ENCODE peak calls at places on chromosome 14, in ten cellular contexts. B, T, G, Q, C, V, W, Z, D and J are unnamed samples.

GRCh38 chr14:90893028-90893427 is 76.8 kb upstream of the TTC7B start:
- DNase-seq in Z (no peak), T (no peak), D (no peak), G (no peak), Q (no peak), W (no peak), V (no peak), B (no peak), C (no peak), J (no peak)

GRCh38 chr14:23294734-23295561 is 7.7 kb downstream of the PPP1R3E start:
- DNase-seq in G (no peak), B (peak), V (peak), W (peak), T (peak), C (peak), Q (peak), D (peak), Z (peak), J (peak)

GRCh38 chr14:24367506-24368214 is at the start of gene NFATC4:
- DNase-seq in V (peak), T (peak), D (peak), W (no peak), B (peak), C (peak), Z (no peak), Q (peak), G (peak), J (peak)

GRCh38 chr14:64465208-64465821 is at the start of gene AKAP5:
- DNase-seq in V (peak), Q (peak), T (peak), Z (peak), D (no peak), W (peak), G (peak), B (no peak), C (peak), J (peak)

GRCh38 chr14:36702484-36702883 is 40.8 kb downstream of the PAX9 start:
- DNase-seq in T (no peak), Q (no peak), W (no peak), C (no peak), B (peak), D (no peak), Z (no peak), G (no peak), V (no peak), J (no peak)

GRCh38 chr14:101228949-101229541 is 325.5 kb upstream of the RTL1 start:
- DNase-seq in B (no peak), Q (no peak), T (no peak), C (no peak), W (no peak), G (peak), D (no peak), V (no peak), Z (no peak), J (no peak)

GRCh38 chr14:105256292-105256960 is 8.1 kb downstream of the BTBD6 start:
- DNase-seq in Q (no peak), Z (no peak), G (no peak), D (no peak), V (peak), C (no peak), B (no peak), T (no peak), W (no peak), J (no peak)

GRCh38 chr14:30223966-30224365 is 296.3 kb upstream of the PRKD1 start:
- DNase-seq in V (no peak), G (no peak), D (no peak), W (no peak), B (no peak), T (no peak), Q (no peak), Z (no peak), C (peak), J (no peak)

GRCh38 chr14:42140831-42141279 is 534.2 kb downstream of the LRFN5 start:
- DNase-seq in Z (no peak), T (peak), Q (peak), C (no peak), V (no peak), B (peak), W (no peak), G (no peak), D (peak), J (peak)

GRCh38 chr14:57519051-57519450 is 25.4 kb upstream of the CCDC198 start:
- DNase-seq in D (no peak), Z (no peak), V (no peak), B (no peak), C (no peak), W (no peak), Q (no peak), T (no peak), G (no peak), J (no peak)

GRCh38 chr14:68638817-68639517 is 153.9 kb downstream of the ZFP36L1 start:
- DNase-seq in W (no peak), G (no peak), Z (no peak), Q (no peak), V (no peak), T (no peak), C (no peak), D (no peak), B (no peak), J (no peak)

GRCh38 chr14:100905166-100905565 is 1.6 kb upstream of the RTL1 start:
- DNase-seq in T (no peak), B (no peak), Q (no peak), W (no peak), C (no peak), D (no peak), V (no peak), Z (no peak), G (no peak), J (no peak)

GRCh38 chr14:104800600-104801283 is at the start of gene ZBTB42:
- DNase-seq in Z (peak), V (peak), T (peak), W (no peak), B (peak), D (peak), C (peak), G (no peak), Q (peak), J (peak)

GRCh38 chr14:77041837-77042557 is 13.5 kb upstream of the IRF2BPL start:
- DNase-seq in D (peak), V (peak), B (peak), G (peak), T (peak), Z (no peak), Q (peak), C (peak), W (peak), J (peak)

GRCh38 chr14:32986791-32987545 is 48.3 kb downstream of the NPAS3 start:
- DNase-seq in Q (peak), C (no peak), Z (no peak), W (peak), V (no peak), G (no peak), B (no peak), D (peak), T (peak), J (no peak)

GRCh38 chr14:100862277-100862676 is 36.4 kb downstream of the MEG3 start:
- DNase-seq in V (no peak), C (peak), D (no peak), Q (peak), G (no peak), W (no peak), T (peak), Z (no peak), B (no peak), J (peak)

GRCh38 chr14:62138593-62138992 is 376.4 kb downstream of the SNAPC1 start:
- DNase-seq in G (no peak), T (no peak), C (no peak), W (no peak), V (no peak), B (no peak), D (no peak), Q (no peak), Z (no peak), J (no peak)

GRCh38 chr14:69827560-69827959 is 30.5 kb upstream of the SLC10A1 start:
- DNase-seq in Z (no peak), C (no peak), V (no peak), G (no peak), D (no peak), B (no peak), W (no peak), Q (no peak), T (no peak), J (no peak)

GRCh38 chr14:104011824-104012517 is 69.6 kb upstream of the RD3L start:
- DNase-seq in B (no peak), C (peak), Q (no peak), D (no peak), V (no peak), W (no peak), G (no peak), T (no peak), Z (no peak), J (no peak)

GRCh38 chr14:50955373-50956043 is 11.2 kb upstream of the PYGL start:
- DNase-seq in Z (peak), V (peak), Q (peak), W (peak), T (peak), C (peak), B (peak), G (no peak), D (peak), J (peak)

GRCh38 chr14:34029921-34030334 is 79.1 kb upstream of the EGLN3 start:
- DNase-seq in V (no peak), D (peak), G (no peak), W (no peak), Q (peak), T (peak), B (no peak), C (peak), Z (no peak), J (no peak)

GRCh38 chr14:32372154-32372553 is 43.1 kb downstream of the AKAP6 start:
- DNase-seq in D (peak), V (no peak), B (peak), C (no peak), T (peak), G (no peak), Q (peak), W (no peak), Z (no peak), J (peak)

GRCh38 chr14:54647378-54647777 is 80.5 kb downstream of the SAMD4A start:
- DNase-seq in T (no peak), W (no peak), Q (no peak), Z (no peak), D (no peak), B (no peak), V (peak), G (no peak), C (no peak), J (no peak)

GRCh38 chr14:96816281-96816680 is 19.1 kb downstream of the VRK1 start:
- DNase-seq in G (no peak), D (no peak), T (no peak), W (no peak), V (no peak), Z (no peak), C (no peak), Q (no peak), B (no peak), J (no peak)

GRCh38 chr14:104428333-104428851 is 151.2 kb upstream of the C14orf180 start:
- DNase-seq in D (no peak), V (no peak), G (peak), B (no peak), Q (no peak), W (no peak), Z (no peak), T (no peak), C (peak), J (no peak)

GRCh38 chr14:65164068-65164824 is 61.9 kb upstream of the MAX start:
- DNase-seq in G (no peak), T (peak), Z (peak), D (peak), V (peak), C (no peak), Q (peak), B (peak), W (peak), J (peak)

GRCh38 chr14:50230601-50231474 is 540 bp downstream of the SOS2 start:
- DNase-seq in Z (peak), T (peak), W (peak), G (peak), B (peak), V (no peak), C (peak), D (peak), Q (peak), J (peak)

GRCh38 chr14:73802431-73803188 is 49.0 kb upstream of the PTGR2 start:
- DNase-seq in Q (no peak), G (no peak), D (no peak), B (no peak), C (no peak), Z (no peak), W (no peak), V (no peak), T (peak), J (no peak)

GRCh38 chr14:103594265-103594664 is 31.5 kb downstream of the COA8 start:
- DNase-seq in Q (peak), V (peak), Z (no peak), G (no peak), D (no peak), B (no peak), T (peak), C (peak), W (peak), J (peak)

GRCh38 chr14:54691525-54692260 is 124.8 kb downstream of the SAMD4A start:
- DNase-seq in D (peak), Q (peak), T (peak), Z (peak), V (peak), G (peak), W (peak), C (peak), B (peak), J (peak)